ENCODE peak calls at places on chromosomes 2 and 18, in nine cellular contexts. A is activated CD4-positive, alpha-beta T cell treated with anti-CD3 and anti-CD28 coated beads, Interleukin-2, amount 50 U/mL, for 4 hours; G is GM12865; F is CD4-positive, CD25-positive, alpha-beta regulatory T cell; C is NCI-H1417 treated with DMSO at 0.1 percent for 48 hours; E is iPS DF 6.9; D is stimulated activated CD4-positive, alpha-beta T cell treated with anti-CD3 and anti-CD28 coated beads, TNF-alpha, amount 100 ng/mL, for 4 hours; P is sciatic nerve; K is body of pancreas. U is an unnamed sample.
A peak's percentile ranks its signal among the peaks of the same experiment; 100 is the strongest.

GRCh38 chr2:172403402-172403801 is 24.0 kb upstream of the ITGA6 start:
- DNase-seq in D (no peak), F (no peak), K (no peak), G (no peak), A (no peak), C (no peak), P (no peak), E (no peak), U (no peak)

GRCh38 chr2:159396796-159397195 is 110.3 kb upstream of the WDSUB1 start:
- DNase-seq in A (no peak), F (no peak), K (no peak), C (no peak), D (no peak), G (no peak), E (no peak), P (no peak), U (no peak)

GRCh38 chr2:163187995-163188655 is 349.6 kb upstream of the KCNH7 start:
- DNase-seq in P (no peak), A (no peak), G (no peak), E (no peak), F (no peak), C (no peak), K (no peak), D (no peak), U (no peak)

GRCh38 chr2:6728156-6728555 is 137.6 kb downstream of the CMPK2 start:
- DNase-seq in E (no peak), P (no peak), A (no peak), D (no peak), G (no peak), K (no peak), F (no peak), C (no peak), U (no peak)

GRCh38 chr2:191521608-191522208 is 156.2 kb upstream of the NABP1 start:
- DNase-seq in D (no peak), F (peak; percentile 19), P (no peak), G (peak; percentile 7), E (no peak), A (no peak), K (no peak), C (no peak), U (no peak)

GRCh38 chr2:20633794-20634259 is 17.1 kb downstream of the HS1BP3 start:
- DNase-seq in A (no peak), E (no peak), G (no peak), C (no peak), K (peak; percentile 52), P (no peak), F (no peak), D (no peak), U (no peak)

GRCh38 chr2:66495788-66496640 is 61.1 kb downstream of the MEIS1 start:
- DNase-seq in F (no peak), K (peak; percentile 57), D (no peak), G (no peak), P (no peak), C (no peak), A (no peak), E (no peak), U (no peak)

GRCh38 chr2:145692971-145693478 is 1173.1 kb upstream of the ZEB2 start:
- DNase-seq in E (no peak), D (no peak), G (peak; percentile 13), K (no peak), C (no peak), F (no peak), A (no peak), P (no peak), U (no peak)

GRCh38 chr18:35456181-35456850 is 41.4 kb downstream of the INO80C start:
- DNase-seq in C (no peak), P (no peak), E (no peak), G (no peak), D (no peak), A (no peak), F (no peak), K (no peak), U (no peak)

GRCh38 chr18:79801641-79802040 is 3.9 kb downstream of the KCNG2 start:
- DNase-seq in F (no peak), C (no peak), A (no peak), P (peak; percentile 39), K (no peak), G (no peak), D (no peak), E (no peak), U (no peak)

GRCh38 chr18:23921716-23922285 is 92.8 kb upstream of the TTC39C start:
- DNase-seq in F (no peak), E (peak; percentile 25), K (no peak), P (no peak), G (no peak), D (no peak), A (no peak), C (no peak), U (no peak)

GRCh38 chr2:57205241-57205640 is 841.4 kb upstream of the VRK2 start:
- DNase-seq in P (no peak), C (no peak), D (no peak), E (no peak), F (no peak), A (no peak), G (no peak), K (no peak), U (no peak)

GRCh38 chr2:70936165-70936978 is 672 bp downstream of the ATP6V1B1 start:
- DNase-seq in E (no peak), A (no peak), G (no peak), C (no peak), F (no peak), K (peak; percentile 3), P (peak; percentile 28), D (no peak), U (no peak)

GRCh38 chr2:23901966-23902942 is 24.7 kb downstream of the ATAD2B start:
- DNase-seq in G (no peak), A (no peak), D (no peak), C (no peak), P (no peak), K (no peak), E (no peak), F (no peak), U (no peak)

GRCh38 chr18:335741-336140 is 67.9 kb upstream of the THOC1 start:
- DNase-seq in K (no peak), G (no peak), A (no peak), C (no peak), E (no peak), P (no peak), D (no peak), F (no peak), U (no peak)

GRCh38 chr2:6926071-6926732 is 9.0 kb downstream of the RNF144A start:
- DNase-seq in A (no peak), G (no peak), C (no peak), P (no peak), F (no peak), K (no peak), E (no peak), D (no peak), U (no peak)

U was measured in NT2/D1.